ENCODE peak calls at places on chromosomes 5 and 9, in five cellular contexts. P is esophagus squamous epithelium, J is HCT116, K is fibroblast of mammary gland, S is keratinocyte. C is an unnamed sample.

GRCh38 chr9:78213696-78214095 is 22.2 kb upstream of the CEP78 start:
- DNase-seq in P (no peak), J (no peak), K (peak), S (no peak), C (peak)

GRCh38 chr9:14211564-14211963 is 102.4 kb downstream of the NFIB start:
- DNase-seq in P (no peak), J (no peak), K (no peak), S (no peak), C (no peak)

GRCh38 chr5:126777974-126778674 is 1.2 kb downstream of the LMNB1 start:
- DNase-seq in P (peak), J (peak), K (peak), S (no peak), C (peak)

GRCh38 chr5:12460493-12461261 is 556.4 kb upstream of the CTNND2 start:
- DNase-seq in P (no peak), J (no peak), K (peak), S (no peak), C (no peak)

GRCh38 chr9:117704024-117704575 is at the start of gene TLR4:
- DNase-seq in P (no peak), J (no peak), K (peak), S (no peak), C (peak)

GRCh38 chr5:76406567-76407155 is 3.6 kb downstream of the IQGAP2 start:
- DNase-seq in P (no peak), J (no peak), K (no peak), S (no peak), C (no peak)

GRCh38 chr5:177378884-177379883 is 5.0 kb upstream of the SLC34A1 start:
- DNase-seq in P (no peak), J (no peak), K (peak), S (no peak), C (peak)

GRCh38 chr5:169649486-169649885 is 12.4 kb downstream of the DOCK2 start:
- DNase-seq in P (no peak), J (no peak), K (no peak), S (no peak), C (no peak)

GRCh38 chr9:35822926-35823325 is 5.6 kb downstream of the FAM221B start:
- DNase-seq in P (no peak), J (no peak), K (no peak), S (no peak), C (no peak)

GRCh38 chr5:145946112-145946861 is 9.9 kb downstream of the SH3RF2 start:
- DNase-seq in P (no peak), J (peak), K (peak), S (peak), C (peak)

GRCh38 chr5:76602094-76602726 is 21.0 kb downstream of the F2RL2 start:
- DNase-seq in P (no peak), J (no peak), K (peak), S (no peak), C (peak)

GRCh38 chr5:158839638-158840037 is 260.1 kb downstream of the EBF1 start:
- DNase-seq in P (no peak), J (no peak), K (no peak), S (no peak), C (no peak)

GRCh38 chr5:132829742-132830435 is 558 bp downstream of the SHROOM1 start:
- DNase-seq in P (no peak), J (peak), K (peak), S (no peak), C (peak)

GRCh38 chr9:114681594-114682332 is at the start of gene TEX48:
- DNase-seq in P (peak), J (peak), K (peak), S (peak), C (peak)

GRCh38 chr5:172887735-172888134 is 53.7 kb downstream of the ERGIC1 start:
- DNase-seq in P (no peak), J (no peak), K (peak), S (no peak), C (peak)

GRCh38 chr5:40798012-40798855 is at the start of gene PRKAA1:
- DNase-seq in P (peak), J (peak), K (peak), S (no peak), C (peak)

GRCh38 chr5:58318468-58318867 is 141.4 kb downstream of the PLK2 start:
- DNase-seq in P (no peak), J (no peak), K (peak), S (no peak), C (peak)

GRCh38 chr5:14063117-14063516 is 80.0 kb upstream of the TRIO start:
- DNase-seq in P (no peak), J (no peak), K (peak), S (no peak), C (no peak)

GRCh38 chr5:113202904-113203716 is 226.5 kb downstream of the DCP2 start:
- DNase-seq in P (no peak), J (peak), K (peak), S (peak), C (peak)

GRCh38 chr5:40914835-40915234 is 5.5 kb downstream of the C7 start:
- DNase-seq in P (no peak), J (no peak), K (peak), S (no peak), C (peak)

GRCh38 chr5:57209316-57210040 is 35.6 kb downstream of the GPBP1 start:
- DNase-seq in P (no peak), J (peak), K (peak), S (no peak), C (peak)

GRCh38 chr9:3043369-3043768 is 199.5 kb upstream of the PUM3 start:
- DNase-seq in P (no peak), J (no peak), K (no peak), S (no peak), C (peak)

GRCh38 chr5:41871866-41872265 is 1.6 kb upstream of the OXCT1 start:
- DNase-seq in P (no peak), J (no peak), K (peak), S (no peak), C (peak)

GRCh38 chr5:116365006-116365496 is 209.6 kb downstream of the SEMA6A start:
- DNase-seq in P (no peak), J (no peak), K (no peak), S (no peak), C (no peak)

GRCh38 chr5:170148430-170149205 is 42.9 kb downstream of the FOXI1 start:
- DNase-seq in P (no peak), J (no peak), K (no peak), S (no peak), C (no peak)

GRCh38 chr5:129067745-129068144 is 26.8 kb upstream of the ISOC1 start:
- DNase-seq in P (no peak), J (no peak), K (no peak), S (no peak), C (no peak)

GRCh38 chr9:113317777-113318176 is 14.6 kb upstream of the RNF183 start:
- DNase-seq in P (no peak), J (no peak), K (peak), S (no peak), C (peak)

GRCh38 chr5:173714551-173715428 is 98.3 kb upstream of the BOD1 start:
- DNase-seq in P (no peak), J (no peak), K (peak), S (peak), C (peak)

GRCh38 chr5:6758201-6758600 is 45.0 kb downstream of the TENT4A start:
- DNase-seq in P (no peak), J (no peak), K (no peak), S (no peak), C (no peak)

GRCh38 chr5:138972836-138973235 is 97.7 kb upstream of the LRRTM2 start:
- DNase-seq in P (no peak), J (no peak), K (no peak), S (no peak), C (no peak)

GRCh38 chr9:4792054-4792571 is 631 bp upstream of the RCL1 start:
- DNase-seq in P (no peak), J (no peak), K (peak), S (no peak), C (no peak)

GRCh38 chr5:150116667-150117395 is 30.5 kb upstream of the CSF1R start:
- DNase-seq in P (no peak), J (no peak), K (peak), S (no peak), C (peak)

GRCh38 chr9:136131629-136132499 is 13.2 kb upstream of the TMEM250 start:
- DNase-seq in P (no peak), J (no peak), K (no peak), S (no peak), C (no peak)

GRCh38 chr9:136133959-136134484 is 15.3 kb upstream of the TMEM250 start:
- DNase-seq in P (no peak), J (no peak), K (no peak), S (no peak), C (no peak)

GRCh38 chr9:136133191-136133958 is 14.7 kb upstream of the TMEM250 start:
- DNase-seq in P (no peak), J (no peak), K (no peak), S (no peak), C (peak)

GRCh38 chr9:136135326-136136126 is 16.9 kb upstream of the TMEM250 start:
- DNase-seq in P (no peak), J (no peak), K (no peak), S (no peak), C (no peak)

GRCh38 chr9:136132500-136133050 is 13.9 kb upstream of the TMEM250 start:
- DNase-seq in P (no peak), J (no peak), K (no peak), S (no peak), C (no peak)
- H3K4me3 ChIP-seq in P (no peak), J (no peak), K (no peak), S (no peak), C (peak)

GRCh38 chr5:79513519-79514390 is at the start of gene HOMER1:
- DNase-seq in P (no peak), J (peak), K (peak), S (no peak), C (peak)
- TF ChIP-seq CTCF in P (no peak), J (no peak), K (no peak), S (peak), C (no peak)

GRCh38 chr5:17272111-17272510 is 54.7 kb downstream of the BASP1 start:
- DNase-seq in P (no peak), J (no peak), K (no peak), S (no peak), C (no peak)
- H3K4me3 ChIP-seq in P (no peak), J (no peak), K (no peak), S (no peak), C (no peak)

DNA sequence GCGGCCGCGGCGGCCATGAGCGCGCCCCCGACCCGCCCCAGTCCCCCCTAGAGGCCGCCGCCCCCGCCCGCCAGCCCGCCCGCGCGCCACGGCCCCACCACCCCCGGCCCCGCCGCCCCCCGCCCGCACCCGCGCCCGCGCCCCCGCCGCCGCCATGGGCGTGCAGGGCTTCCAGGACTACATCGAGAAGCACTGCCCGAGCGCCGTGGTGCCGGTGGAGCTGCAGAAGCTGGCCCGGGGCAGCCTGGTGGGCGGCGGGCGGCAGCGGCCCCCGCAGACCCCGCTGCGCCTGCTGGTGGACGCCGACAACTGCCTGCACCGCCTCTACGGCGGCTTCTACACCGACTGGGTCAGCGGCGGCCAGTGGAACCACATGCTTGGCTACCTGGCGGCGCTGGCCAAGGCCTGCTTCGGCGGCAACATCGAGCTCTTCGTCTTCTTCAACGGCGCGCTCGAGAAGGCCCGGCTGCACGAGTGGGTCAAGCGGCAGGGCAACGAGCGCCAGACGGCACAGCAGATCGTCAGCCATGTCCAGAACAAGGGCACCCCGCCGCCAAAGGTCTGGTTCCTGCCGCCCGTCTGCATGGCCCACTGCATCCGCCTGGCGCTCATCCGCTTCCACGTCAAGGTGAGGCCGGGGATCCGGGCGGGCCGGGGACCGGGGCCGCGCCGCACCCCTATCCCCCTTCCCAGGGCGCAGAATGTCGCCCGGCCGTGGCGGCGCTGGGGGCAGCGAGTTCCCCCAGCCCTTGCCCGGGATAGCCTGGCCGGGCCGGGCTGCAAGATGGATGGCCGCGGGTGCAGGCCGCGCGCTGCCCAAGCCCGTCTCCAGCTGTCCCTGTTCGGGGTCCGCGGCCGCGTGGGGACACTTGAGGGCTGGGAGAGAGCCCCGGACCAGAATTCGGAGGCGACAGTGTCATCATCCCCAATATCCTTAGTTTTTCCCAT is 551 bp downstream of the FAM120A start:
- DNase-seq in P (no peak), J (no peak), K (no peak), S (no peak), C (peak)
- TF ChIP-seq CTCF in P (peak), J (no peak), K (no peak), S (peak), C (no peak)

GRCh38 chr5:90933298-90933697 is 374.7 kb downstream of the ADGRV1 start:
- DNase-seq in P (no peak), J (no peak), K (no peak), S (no peak), C (no peak)

GRCh38 chr5:90930756-90931431 is 372.3 kb downstream of the ADGRV1 start:
- DNase-seq in P (no peak), J (no peak), K (peak), S (no peak), C (no peak)

GRCh38 chr5:90930062-90930461 is 371.5 kb downstream of the ADGRV1 start:
- DNase-seq in P (no peak), J (no peak), K (no peak), S (no peak), C (no peak)

GRCh38 chr5:90934091-90934719 is 375.6 kb downstream of the ADGRV1 start:
- DNase-seq in P (no peak), J (no peak), K (no peak), S (no peak), C (no peak)

GRCh38 chr5:90932052-90932699 is 373.6 kb downstream of the ADGRV1 start:
- DNase-seq in P (no peak), J (peak), K (peak), S (no peak), C (peak)
- H3K4me3 ChIP-seq in P (no peak), J (no peak), K (no peak), S (no peak), C (no peak)

DNA sequence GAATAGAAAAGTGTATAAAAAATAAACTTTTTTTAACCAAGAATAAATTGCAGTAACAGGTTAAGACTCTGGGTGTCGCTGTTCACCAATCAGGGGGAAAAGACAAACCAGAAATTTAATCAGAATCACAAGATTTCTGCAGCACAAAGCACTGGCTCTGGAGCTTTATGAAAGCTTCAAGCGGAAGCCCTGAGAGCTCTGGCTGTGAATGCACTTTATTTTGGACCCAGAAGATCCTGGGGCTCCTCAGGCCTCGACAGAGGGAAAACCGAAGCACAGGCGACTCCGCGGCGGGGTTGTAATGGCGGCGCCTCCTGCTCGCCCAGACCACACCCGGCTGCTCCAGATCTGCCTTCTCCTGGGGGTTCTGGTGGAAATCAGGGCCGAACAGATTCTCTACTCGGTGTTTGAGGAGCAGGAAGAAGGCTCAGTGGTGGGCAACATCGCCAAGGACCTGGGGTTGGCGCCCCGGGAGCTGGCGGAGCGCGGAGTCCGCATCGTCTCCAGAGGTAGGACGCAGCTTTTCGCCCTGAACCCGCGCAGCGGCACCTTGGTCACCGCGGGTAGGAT is at the start of gene PCDHGA4:
- DNase-seq in P (no peak), J (no peak), K (peak), S (no peak), C (peak)
- TF ChIP-seq CTCF in P (no peak), J (peak), K (peak), S (peak), C (peak)

DNA sequence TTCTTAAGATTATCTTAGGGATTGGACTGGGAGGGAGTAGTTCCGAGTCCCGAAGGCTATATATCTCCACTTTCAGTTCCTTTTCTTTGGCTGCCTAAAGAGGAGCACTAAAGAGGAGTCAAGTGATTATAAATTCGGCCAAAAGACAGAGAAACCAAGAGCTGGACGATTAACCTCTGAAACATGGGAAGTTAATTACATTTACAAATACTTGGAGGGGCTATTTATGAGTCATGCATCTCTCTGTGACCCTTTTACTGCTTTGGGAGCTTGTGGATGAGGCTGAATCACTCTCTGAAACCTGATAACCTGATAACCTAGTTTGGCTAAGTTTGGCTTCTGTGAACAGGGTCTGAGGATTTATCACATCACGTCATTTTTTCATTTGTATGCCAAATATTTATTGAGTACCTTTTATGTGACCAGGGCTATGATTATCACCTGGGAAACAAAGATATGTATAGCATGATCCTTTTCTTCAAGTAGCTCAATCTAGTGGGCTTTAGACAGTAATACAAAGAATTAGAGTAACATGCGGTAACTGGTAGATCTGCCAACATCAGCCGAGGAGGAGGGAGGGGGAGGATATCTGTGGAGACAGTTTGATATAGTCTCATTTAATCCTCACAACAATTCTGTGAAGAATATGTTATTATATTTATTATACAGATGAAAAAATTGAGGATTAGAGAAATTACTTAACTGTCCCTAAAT is 180.9 kb downstream of the CD180 start:
- DNase-seq in P (no peak), J (no peak), K (peak), S (no peak), C (peak)
- H3K4me3 ChIP-seq in P (peak), J (no peak), K (peak), S (peak), C (peak)

DNA sequence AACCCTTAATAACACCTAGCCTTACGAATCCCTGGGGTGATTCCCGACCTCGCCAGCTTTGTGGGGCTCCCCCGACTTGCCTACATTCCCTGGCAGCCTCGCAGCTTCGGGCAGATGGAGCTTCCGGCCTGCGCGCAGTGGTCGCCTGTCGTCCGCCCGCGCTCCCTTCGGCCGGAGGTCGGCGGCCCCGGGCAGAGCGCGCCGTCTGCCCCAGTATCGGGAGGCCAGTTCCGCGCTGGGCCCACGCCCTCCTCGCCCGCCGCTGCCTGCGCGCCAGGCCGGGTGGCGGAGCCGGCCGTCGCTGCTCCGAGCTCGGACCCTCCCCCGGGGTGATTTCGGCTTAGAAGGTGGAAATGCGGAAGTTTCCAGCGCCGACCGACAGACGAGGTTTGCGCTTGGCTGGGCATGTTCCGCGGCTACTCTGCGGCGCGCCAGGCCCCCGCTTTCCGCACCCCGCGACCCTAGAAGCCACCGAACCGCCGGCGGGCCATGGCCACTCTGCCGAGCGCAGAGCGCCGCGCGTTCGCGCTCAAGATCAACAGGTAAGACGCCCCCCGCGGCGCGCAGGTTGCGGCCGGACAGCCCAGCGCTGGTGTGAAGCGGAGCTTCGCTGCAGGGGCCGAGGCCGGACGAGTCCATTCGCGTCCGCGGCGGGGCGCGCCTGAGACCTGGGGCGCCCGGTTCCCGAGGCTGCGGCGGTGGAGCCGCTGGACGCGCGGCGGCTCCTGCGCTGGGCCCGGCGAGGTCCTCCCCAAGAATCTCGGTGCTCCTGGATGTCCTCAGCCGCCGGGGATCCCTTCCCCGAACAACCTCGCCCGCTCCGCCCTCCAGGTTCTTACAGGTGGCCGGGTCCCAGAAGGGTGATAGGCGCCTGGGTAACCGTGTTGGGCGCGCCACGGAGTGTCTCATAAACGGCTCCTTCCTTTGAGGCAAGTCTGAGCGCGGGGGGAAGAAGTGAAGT is at the start of gene DOCK8:
- DNase-seq in P (peak), J (peak), K (peak), S (no peak), C (peak)
- TF ChIP-seq CTCF in P (peak), J (peak), K (no peak), S (peak), C (no peak)

GRCh38 chr5:140174014-140174413 is 974 bp upstream of the CYSTM1 start:
- DNase-seq in P (no peak), J (no peak), K (no peak), S (no peak), C (no peak)
- H3K4me3 ChIP-seq in P (no peak), J (peak), K (no peak), S (no peak), C (no peak)